ENCODE peak calls at places on chromosomes 4 and X, in nine cellular contexts. C is K562, F is fibroblast of lung, T is neural progenitor cell, N is IMR-90, R is tibial artery, Z is colonic mucosa, D is suprapubic skin, Q is MM.1S. O is an unnamed sample. For H3K4me1 and H3K9me3, the result is how much of the 10 kb centered on the place peaks cover.

GRCh38 chr4:63632858-63633257 is 776.4 kb downstream of the TECRL start:
- DNase-seq in C (no peak), F (no peak), T (no peak), N (no peak), R (no peak), Z (no peak), D (no peak), Q (no peak), O (no peak)

GRCh38 chrX:7110821-7111276 is 36.7 kb upstream of the STS start:
- DNase-seq in C (peak), F (peak), T (no peak), N (no peak), R (no peak), Z (no peak), D (no peak), Q (peak), O (no peak)

GRCh38 chr4:13364653-13365052 is 119.5 kb downstream of the RAB28 start:
- DNase-seq in C (no peak), F (no peak), T (no peak), N (no peak), R (no peak), Z (no peak), D (no peak), Q (no peak), O (no peak)

GRCh38 chr4:6887591-6888371 is 21.8 kb upstream of the TBC1D14 start:
- DNase-seq in C (peak), F (no peak), T (no peak), N (no peak), R (no peak), Z (no peak), D (no peak), Q (no peak), O (peak)

GRCh38 chr4:73822389-73822788 is 14.1 kb upstream of the CXCL6 start:
- DNase-seq in C (no peak), F (peak), T (no peak), N (no peak), R (no peak), Z (no peak), D (no peak), Q (no peak), O (no peak)

GRCh38 chr4:89397464-89397863 is 89.9 kb upstream of the GPRIN3 start:
- DNase-seq in C (no peak), F (peak), T (no peak), N (no peak), R (no peak), Z (no peak), D (no peak), Q (no peak), O (no peak)

GRCh38 chrX:54891573-54891972 is 29.1 kb upstream of the TRO start:
- DNase-seq in C (peak), F (peak), T (peak), N (peak), R (no peak), Z (peak), D (no peak), Q (peak), O (no peak)

GRCh38 chrX:24298191-24298590 is 15.7 kb downstream of the SUPT20HL2 start:
- DNase-seq in C (no peak), F (peak), T (peak), N (peak), R (no peak), Z (no peak), D (no peak), Q (no peak), O (no peak)

GRCh38 chr4:88112856-88113255 is 45.6 kb downstream of the ABCG2 start:
- DNase-seq in C (no peak), F (no peak), T (no peak), N (no peak), R (no peak), Z (no peak), D (no peak), Q (no peak), O (no peak)

GRCh38 chrX:39809326-39809725 is 288.4 kb downstream of the BCOR start:
- DNase-seq in C (no peak), F (peak), T (no peak), N (peak), R (no peak), Z (no peak), D (no peak), Q (no peak), O (no peak)

GRCh38 chr4:139453041-139453370 is 915 bp upstream of the RAB33B start:
- DNase-seq in C (no peak), F (peak), T (no peak), N (no peak), R (no peak), Z (peak), D (no peak), Q (peak), O (no peak)

GRCh38 chrX:143633530-143634372 is 2.1 kb downstream of the SLITRK4 start:
- DNase-seq in C (no peak), F (no peak), T (peak), N (no peak), R (no peak), Z (no peak), D (no peak), Q (no peak), O (no peak)

GRCh38 chrX:21972721-21973120 is 32.2 kb downstream of the SMS start:
- DNase-seq in C (no peak), F (peak), T (no peak), N (peak), R (no peak), Z (no peak), D (no peak), Q (no peak), O (no peak)

GRCh38 chrX:39438603-39439602 is 637.6 kb downstream of the MID1IP1 start:
- DNase-seq in C (no peak), F (no peak), T (peak), N (no peak), R (no peak), Z (no peak), D (no peak), Q (no peak), O (no peak)

GRCh38 chr4:78033859-78034258 is 23.3 kb upstream of the FRAS1 start:
- DNase-seq in C (no peak), F (peak), T (no peak), N (no peak), R (no peak), Z (no peak), D (no peak), Q (no peak), O (no peak)

GRCh38 chr4:31234494-31234893 is 514.3 kb downstream of the PCDH7 start:
- DNase-seq in C (no peak), F (no peak), T (no peak), N (no peak), R (no peak), Z (no peak), D (no peak), Q (peak), O (no peak)

GRCh38 chr4:7183780-7184460 is 8.4 kb upstream of the SORCS2 start:
- DNase-seq in C (no peak), F (no peak), T (no peak), N (no peak), R (peak), Z (no peak), D (peak), Q (no peak), O (peak)

GRCh38 chr4:11685481-11685880 is 256.8 kb upstream of the HS3ST1 start:
- DNase-seq in C (no peak), F (no peak), T (no peak), N (no peak), R (no peak), Z (no peak), D (no peak), Q (no peak), O (no peak)

GRCh38 chr4:183915976-183916375 is 10.9 kb downstream of the STOX2 start:
- DNase-seq in C (no peak), F (no peak), T (no peak), N (no peak), R (no peak), Z (no peak), D (no peak), Q (no peak), O (no peak)

GRCh38 chrX:65601126-65601525 is 66.3 kb upstream of the MSN start:
- DNase-seq in C (no peak), F (no peak), T (no peak), N (no peak), R (no peak), Z (peak), D (no peak), Q (no peak), O (no peak)

GRCh38 chr4:2941138-2942036 is 21.8 kb downstream of the NOP14 start:
- DNase-seq in C (no peak), F (no peak), T (no peak), N (no peak), R (no peak), Z (no peak), D (no peak), Q (no peak), O (peak)

GRCh38 chr4:153555730-153556440 is 89.7 kb downstream of the TMEM131L start:
- DNase-seq in C (peak), F (peak), T (no peak), N (peak), R (peak), Z (peak), D (no peak), Q (no peak), O (no peak)

GRCh38 chr4:16667464-16667863 is 231.0 kb downstream of the LDB2 start:
- DNase-seq in C (no peak), F (peak), T (no peak), N (peak), R (no peak), Z (no peak), D (no peak), Q (no peak), O (no peak)

GRCh38 chrX:45765281-45765680 is 564.6 kb upstream of the DIPK2B start:
- DNase-seq in C (no peak), F (no peak), T (no peak), N (no peak), R (no peak), Z (no peak), D (no peak), Q (no peak), O (no peak)

GRCh38 chr4:3384771-3385701 is 56.7 kb upstream of the HGFAC start:
- DNase-seq in C (no peak), F (no peak), T (no peak), N (no peak), R (peak), Z (peak), D (no peak), Q (no peak), O (peak)

GRCh38 chrX:128816919-128817318 is 706.4 kb downstream of the SMARCA1 start:
- DNase-seq in C (peak), F (no peak), T (peak), N (no peak), R (no peak), Z (no peak), D (no peak), Q (peak), O (no peak)

GRCh38 chrX:68018248-68019203 is 414.8 kb downstream of the OPHN1 start:
- DNase-seq in C (peak), F (peak), T (peak), N (peak), R (no peak), Z (no peak), D (no peak), Q (peak), O (no peak)

GRCh38 chr4:133865606-133866327 is 335.8 kb downstream of the PABPC4L start:
- DNase-seq in C (peak), F (peak), T (peak), N (peak), R (no peak), Z (no peak), D (no peak), Q (no peak), O (no peak)

GRCh38 chr4:1011022-1011694 is at the start of gene FGFRL1:
- DNase-seq in C (peak), F (peak), T (peak), N (peak), R (peak), Z (peak), D (peak), Q (no peak), O (peak)

GRCh38 chr4:1012031-1012739 is 759 bp downstream of the FGFRL1 start:
- DNase-seq in C (peak), F (peak), T (peak), N (no peak), R (no peak), Z (peak), D (no peak), Q (no peak), O (peak)

GRCh38 chr4:1014395-1015167 is 3.2 kb downstream of the FGFRL1 start:
- DNase-seq in C (no peak), F (no peak), T (peak), N (no peak), R (no peak), Z (no peak), D (no peak), Q (no peak), O (no peak)

GRCh38 chr4:1015179-1015578 is 3.8 kb downstream of the FGFRL1 start:
- DNase-seq in C (no peak), F (no peak), T (peak), N (no peak), R (no peak), Z (no peak), D (no peak), Q (no peak), O (no peak)

DNA sequence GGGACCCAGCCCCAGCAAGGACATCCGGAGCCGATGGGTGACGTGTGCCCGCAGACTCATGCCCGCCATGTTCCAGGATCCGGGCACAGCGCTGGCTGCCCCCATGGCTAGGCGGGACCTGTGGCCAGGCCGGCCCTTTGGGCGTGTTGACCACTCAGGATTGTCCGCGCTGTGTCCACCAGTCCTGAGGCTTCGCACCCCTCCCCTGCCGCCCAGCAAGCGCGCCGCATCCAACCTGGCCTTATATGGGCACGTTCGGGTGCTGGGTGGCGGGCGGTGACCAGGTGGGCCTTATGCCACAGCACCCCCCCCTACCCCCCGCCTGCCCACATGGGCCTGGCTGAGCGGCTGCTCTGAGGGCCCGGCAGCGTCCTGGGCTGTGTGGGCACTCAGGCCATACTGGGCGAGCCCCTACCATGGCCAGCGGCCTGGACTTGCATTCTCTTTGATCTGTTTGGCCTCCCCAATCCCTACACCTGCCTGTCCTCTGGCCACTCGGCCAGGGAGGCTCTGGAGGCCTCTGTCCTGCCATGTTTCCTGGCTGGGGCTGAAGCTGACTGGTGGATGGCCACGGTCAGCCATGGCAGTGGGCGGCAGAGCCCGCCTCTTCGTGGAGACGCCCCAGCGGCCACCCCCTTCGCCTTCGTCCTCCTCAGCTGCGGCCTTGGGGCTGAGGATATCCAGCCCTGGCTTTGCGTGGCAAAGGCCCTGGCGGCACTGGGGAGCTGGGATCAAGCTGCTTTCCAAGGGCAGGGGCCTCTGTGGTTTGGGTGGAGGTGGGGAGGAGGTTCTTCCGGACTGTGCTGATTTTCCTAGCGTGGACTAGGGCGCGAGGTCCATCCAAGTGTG is 2.0 kb downstream of the FGFRL1 start:
- DNase-seq in C (no peak), F (no peak), T (no peak), N (no peak), R (no peak), Z (no peak), D (no peak), Q (no peak), O (no peak)
- H3K4me1 ChIP-seq in C (under half), F (under half), T (under half), N (under half), R (under half), Z (under half), D (under half), Q (under half), O (under half)

GRCh38 chrX:146396409-146396808 is 413.2 kb upstream of the CXorf51B start:
- DNase-seq in C (no peak), F (no peak), T (peak), N (no peak), R (no peak), Z (no peak), D (no peak), Q (peak), O (no peak)
- H3K9me3 ChIP-seq in C (under half), F (under half), T (under half), N (under half), R (under half), Z (under half), D (under half), Q (under half), O (under half)

GRCh38 chr4:57157611-57158137 is 47.5 kb upstream of the IGFBP7 start:
- DNase-seq in C (no peak), F (no peak), T (no peak), N (no peak), R (no peak), Z (no peak), D (no peak), Q (no peak), O (no peak)

GRCh38 chr4:57156242-57156990 is 46.2 kb upstream of the IGFBP7 start:
- DNase-seq in C (no peak), F (no peak), T (no peak), N (peak), R (no peak), Z (no peak), D (no peak), Q (no peak), O (no peak)

GRCh38 chr4:57158762-57159161 is 48.6 kb upstream of the IGFBP7 start:
- DNase-seq in C (no peak), F (peak), T (no peak), N (no peak), R (no peak), Z (no peak), D (no peak), Q (no peak), O (no peak)

GRCh38 chr4:57159866-57160265 is 49.7 kb upstream of the IGFBP7 start:
- DNase-seq in C (no peak), F (peak), T (no peak), N (no peak), R (no peak), Z (no peak), D (no peak), Q (no peak), O (no peak)

GRCh38 chr4:57158221-57158620 is 48.0 kb upstream of the IGFBP7 start:
- DNase-seq in C (no peak), F (no peak), T (no peak), N (no peak), R (no peak), Z (no peak), D (no peak), Q (no peak), O (no peak)
- TF ChIP-seq CTCF in C (no peak), F (no peak), T (peak), N (peak), R (no peak), Z (no peak), D (no peak), Q (no peak), O (peak)

GRCh38 chr4:102263024-102263787 is 82.1 kb downstream of the SLC39A8 start:
- DNase-seq in C (peak), F (peak), T (peak), N (peak), R (no peak), Z (no peak), D (no peak), Q (peak), O (no peak)
- H3K4me1 ChIP-seq in C (under half), F (under half), T (under half), N (under half), R (under half), Z (under half), D (under half), Q (under half), O (under half)

GRCh38 chrX:47976254-47977151 is 27.3 kb downstream of the ZNF182 start:
- DNase-seq in C (no peak), F (no peak), T (no peak), N (no peak), R (no peak), Z (no peak), D (no peak), Q (no peak), O (no peak)
- H3K9me3 ChIP-seq in C (under half), F (under half), T (under half), N (half or more), R (under half), Z (under half), D (under half), Q (under half), O (under half)

GRCh38 chr4:794911-795725 is 30.8 kb downstream of the CPLX1 start:
- DNase-seq in C (no peak), F (no peak), T (peak), N (no peak), R (no peak), Z (no peak), D (no peak), Q (no peak), O (no peak)
- TF ChIP-seq CTCF in C (no peak), F (no peak), T (peak), N (no peak), R (no peak), Z (no peak), D (no peak), Q (no peak), O (peak)

GRCh38 chr4:80489798-80490197 is 154.3 kb downstream of the CFAP299 start:
- DNase-seq in C (no peak), F (no peak), T (no peak), N (no peak), R (no peak), Z (no peak), D (no peak), Q (no peak), O (no peak)
- H3K4me1 ChIP-seq in C (under half), F (under half), T (under half), N (under half), R (under half), Z (under half), D (under half), Q (under half), O (under half)

O was measured in upper lobe of right lung.